ENCODE peak calls at places on chromosomes 3 and 15, in six cellular contexts. U is tibial nerve, H is keratinocyte, C is cardiac muscle cell, P is Panc1, D is Karpas-422. V is an unnamed sample.
A peak's percentile ranks its signal among the peaks of the same experiment; 100 is the strongest.

GRCh38 chr3:22982981-22983582 is 220.0 kb upstream of the UBE2E2 start:
- DNase-seq in U (no peak), H (no peak), C (peak; percentile 69), P (no peak), D (no peak), V (no peak)

GRCh38 chr3:196699749-196700148 is 12.3 kb downstream of the CEP19 start:
- DNase-seq in U (no peak), H (no peak), C (no peak), P (no peak), D (no peak), V (no peak)

GRCh38 chr15:26214290-26214689 is 351.2 kb upstream of the ATP10A start:
- DNase-seq in U (no peak), H (no peak), C (no peak), P (no peak), D (no peak), V (no peak)

GRCh38 chr3:178618197-178618596 is 82.0 kb downstream of the KCNMB2 start:
- DNase-seq in U (no peak), H (no peak), C (peak; percentile 27), P (no peak), D (no peak), V (no peak)

GRCh38 chr3:12273045-12273695 is 15.7 kb upstream of the PPARG start:
- DNase-seq in U (no peak), H (no peak), C (no peak), P (no peak), D (peak; percentile 78), V (no peak)

GRCh38 chr3:114235431-114235830 is 1.9 kb downstream of the ZNF80 start:
- DNase-seq in U (no peak), H (no peak), C (no peak), P (no peak), D (no peak), V (no peak)

GRCh38 chr3:21938267-21938681 is 187.3 kb upstream of the ZNF385D start:
- DNase-seq in U (no peak), H (no peak), C (no peak), P (no peak), D (no peak), V (no peak)

GRCh38 chr15:44550256-44550655 is 13.3 kb downstream of the EIF3J start:
- DNase-seq in U (no peak), H (no peak), C (peak; percentile 58), P (no peak), D (peak; percentile 62), V (no peak)

GRCh38 chr3:186339180-186339912 is 22.7 kb downstream of the DGKG start:
- DNase-seq in U (no peak), H (no peak), C (no peak), P (no peak), D (no peak), V (no peak)

GRCh38 chr15:70395164-70395563 is 297.4 kb upstream of the TLE3 start:
- DNase-seq in U (no peak), H (no peak), C (no peak), P (no peak), D (no peak), V (no peak)

GRCh38 chr3:61903931-61904657 is 342.7 kb downstream of the PTPRG start:
- DNase-seq in U (no peak), H (no peak), C (peak; percentile 48), P (no peak), D (no peak), V (peak; percentile 3)

GRCh38 chr3:58658508-58658907 is 8.1 kb downstream of the FAM3D start:
- DNase-seq in U (no peak), H (no peak), C (no peak), P (no peak), D (no peak), V (no peak)

GRCh38 chr15:31504462-31504839 is 177.8 kb downstream of the KLF13 start:
- DNase-seq in U (no peak), H (peak; percentile 89), C (no peak), P (no peak), D (no peak), V (no peak)

GRCh38 chr15:57527382-57528091 is 64.2 kb upstream of the MYZAP start:
- DNase-seq in U (peak; percentile 32), H (peak; percentile 55), C (peak; percentile 94), P (peak; percentile 42), D (peak; percentile 88), V (peak; percentile 41)

GRCh38 chr3:176906046-176906905 is 291.0 kb downstream of the TBL1XR1 start:
- DNase-seq in U (no peak), H (no peak), C (peak; percentile 90), P (no peak), D (no peak), V (no peak)

GRCh38 chr15:66491846-66492245 is 5.7 kb downstream of the SNAPC5 start:
- DNase-seq in U (no peak), H (no peak), C (no peak), P (no peak), D (no peak), V (no peak)

GRCh38 chr15:63344737-63345390 is 36.8 kb downstream of the CA12 start:
- DNase-seq in U (no peak), H (no peak), C (peak; percentile 11), P (no peak), D (no peak), V (no peak)

GRCh38 chr15:22262613-22263020 is 182.3 kb downstream of the OR4M2 start:
- DNase-seq in U (no peak), H (no peak), C (no peak), P (no peak), D (no peak), V (no peak)

GRCh38 chr3:138113309-138113708 is 2.1 kb downstream of the DZIP1L start:
- DNase-seq in U (no peak), H (no peak), C (no peak), P (no peak), D (no peak), V (no peak)

GRCh38 chr15:93087825-93088199 is 1.2 kb downstream of the RGMA start:
- DNase-seq in U (peak; percentile 76), H (peak; percentile 35), C (peak; percentile 72), P (peak; percentile 33), D (peak; percentile 87), V (peak; percentile 42)

GRCh38 chr3:55873523-55874254 is 386.6 kb upstream of the WNT5A start:
- DNase-seq in U (no peak), H (no peak), C (no peak), P (peak; percentile 71), D (no peak), V (no peak)

GRCh38 chr3:124230432-124230831 is 238.5 kb upstream of the ROPN1 start:
- DNase-seq in U (no peak), H (no peak), C (no peak), P (no peak), D (no peak), V (no peak)

GRCh38 chr3:11514191-11514770 is 129.4 kb downstream of the VGLL4 start:
- DNase-seq in U (no peak), H (no peak), C (peak; percentile 85), P (no peak), D (no peak), V (no peak)

GRCh38 chr15:33074942-33075341 is 119.6 kb downstream of the FMN1 start:
- DNase-seq in U (no peak), H (no peak), C (no peak), P (no peak), D (no peak), V (no peak)

GRCh38 chr3:33644598-33644997 is 73.5 kb downstream of the CLASP2 start:
- DNase-seq in U (no peak), H (no peak), C (no peak), P (no peak), D (no peak), V (no peak)

GRCh38 chr3:169662215-169663070 is 1.1 kb downstream of the MECOM start:
- DNase-seq in U (no peak), H (no peak), C (peak; percentile 89), P (no peak), D (peak; percentile 59), V (peak; percentile 12)

GRCh38 chr3:195885036-195885871 is 23.1 kb downstream of the TNK2 start:
- DNase-seq in U (no peak), H (no peak), C (no peak), P (no peak), D (no peak), V (no peak)

GRCh38 chr3:114857281-114857680 is 289.8 kb downstream of the ZBTB20 start:
- DNase-seq in U (no peak), H (no peak), C (no peak), P (no peak), D (no peak), V (no peak)

DNA sequence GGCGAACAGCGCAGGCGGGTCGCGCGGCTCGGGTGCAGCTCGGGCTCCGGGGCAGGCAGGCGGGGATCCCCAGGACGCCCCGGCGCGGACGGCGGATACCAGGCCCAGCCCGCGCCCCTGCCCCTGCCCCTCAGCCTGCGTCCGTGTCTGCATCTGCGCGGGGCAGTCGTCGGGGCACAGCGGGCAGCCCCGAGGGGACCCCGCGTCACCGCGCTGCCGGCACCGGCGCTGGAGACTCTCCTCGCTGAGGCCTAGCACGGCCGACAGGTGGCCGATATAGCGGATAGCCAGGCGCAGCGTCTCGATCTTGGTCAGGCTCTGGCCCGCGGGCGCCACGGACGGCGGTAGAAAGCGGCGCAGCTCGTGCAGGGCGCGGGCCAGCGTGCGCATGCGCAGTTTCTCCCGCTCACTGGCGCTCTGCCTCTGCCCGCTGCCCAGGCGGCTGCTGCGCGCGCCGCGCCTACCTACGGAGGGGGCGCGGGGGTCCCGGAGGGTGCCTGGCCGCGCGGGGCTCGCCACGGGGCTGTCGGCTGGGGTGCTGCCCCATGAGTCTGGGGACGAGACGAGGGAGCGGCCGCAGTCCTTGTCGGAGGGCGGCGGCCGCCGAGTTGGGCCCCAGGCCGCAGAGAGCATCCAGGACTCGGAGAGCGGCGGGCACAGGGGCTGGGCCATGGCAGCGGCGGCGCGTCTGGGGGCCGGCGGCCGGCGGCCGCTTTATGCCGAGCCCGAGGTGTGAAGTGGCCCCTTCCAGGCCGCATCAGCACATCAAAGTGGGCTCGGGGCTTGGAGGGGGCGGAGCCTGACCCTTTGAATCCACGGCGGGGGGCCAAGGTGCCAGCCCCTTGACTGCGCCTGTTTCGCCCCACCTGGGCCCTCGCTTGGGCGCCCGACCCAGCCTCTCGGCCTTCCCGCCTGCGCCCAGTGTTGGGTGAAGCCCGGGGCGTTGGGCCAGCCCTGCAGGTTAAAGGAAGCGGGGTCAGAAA is at the start of gene MESP1:
- DNase-seq in U (peak; percentile 82), H (no peak), C (peak; percentile 92), P (peak; percentile 48), D (peak; percentile 96), V (peak; percentile 68)
- H3K27ac ChIP-seq in U (peak within 1 kb of the TSS; percentile 74), H (no peak within 1 kb of the TSS), C (no peak within 1 kb of the TSS), P (peak within 1 kb of the TSS; percentile 58), D (no peak within 1 kb of the TSS), V (peak within 1 kb of the TSS; percentile 40)

GRCh38 chr3:193843447-193844301 is 250.7 kb downstream of the OPA1 start:
- DNase-seq in U (no peak), H (no peak), C (no peak), P (no peak), D (no peak), V (no peak)
- H3K27ac ChIP-seq in U (no peak overlapping the region), H (no peak overlapping the region), C (no peak overlapping the region), P (no peak overlapping the region), D (no peak overlapping the region), V (no peak overlapping the region)

DNA sequence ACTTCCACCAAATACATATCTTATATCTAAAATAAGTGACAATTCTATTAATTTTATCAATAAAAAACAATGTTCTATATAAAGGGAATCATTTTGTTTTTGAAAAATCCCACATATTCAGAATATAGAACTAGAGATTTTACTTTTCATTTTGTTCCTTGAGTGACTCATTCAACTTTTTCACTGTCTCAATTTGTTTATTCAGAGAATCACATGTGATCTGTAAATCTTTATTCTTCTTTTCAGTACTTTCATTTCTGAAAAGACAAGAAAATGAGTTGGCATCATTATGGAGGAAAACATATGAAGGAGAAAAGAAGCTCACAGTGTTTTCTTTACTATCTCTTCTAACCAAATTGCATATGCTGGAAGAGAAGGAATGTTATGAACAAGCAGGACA is 35.0 kb downstream of the CIP2A start:
- DNase-seq in U (no peak), H (no peak), C (no peak), P (no peak), D (no peak), V (no peak)
- H3K27ac ChIP-seq in U (no peak overlapping the region), H (no peak overlapping the region), C (peak overlapping the region; percentile 77), P (no peak overlapping the region), D (no peak overlapping the region), V (no peak overlapping the region)

GRCh38 chr3:156274791-156275190 is 154.4 kb downstream of the KCNAB1 start:
- DNase-seq in U (no peak), H (no peak), C (no peak), P (no peak), D (no peak), V (no peak)
- H3K27ac ChIP-seq in U (no peak overlapping the region), H (no peak overlapping the region), C (no peak overlapping the region), P (no peak overlapping the region), D (no peak overlapping the region), V (no peak overlapping the region)